ENCODE peak calls at places on chromosome 10, in seven cellular contexts. One of them, this sample, is unnamed.

GRCh38 chr10:86372119-86372784 is 5.7 kb upstream of the GRID1 start:
- DNase-seq in HCT116: no peak
- DNase-seq in HepG2: no peak
- DNase-seq in H1: no peak
- DNase-seq in GM12878: no peak
- DNase-seq in K562: no peak
- DNase-seq in SK-N-SH: no peak
- DNase-seq in this sample: no peak

GRCh38 chr10:15325243-15326002 is 45.7 kb downstream of the FAM171A1 start:
- DNase-seq in HCT116: peak; percentile 61
- DNase-seq in HepG2: no peak
- DNase-seq in H1: no peak
- DNase-seq in GM12878: no peak
- DNase-seq in K562: peak; percentile 88
- DNase-seq in SK-N-SH: no peak
- DNase-seq in this sample: peak; percentile 16

GRCh38 chr10:90935581-90936292 is 14.8 kb upstream of the ANKRD1 start:
- DNase-seq in HCT116: no peak
- DNase-seq in HepG2: no peak
- DNase-seq in H1: no peak
- DNase-seq in GM12878: no peak
- DNase-seq in K562: no peak
- DNase-seq in SK-N-SH: no peak
- DNase-seq in this sample: no peak

GRCh38 chr10:50937230-50937907 is 51.9 kb upstream of the A1CF start:
- DNase-seq in HCT116: peak; percentile 39
- DNase-seq in HepG2: peak; percentile 24
- DNase-seq in H1: no peak
- DNase-seq in GM12878: no peak
- DNase-seq in K562: peak; percentile 32
- DNase-seq in SK-N-SH: peak; percentile 4
- DNase-seq in this sample: peak; percentile 66

GRCh38 chr10:13971586-13972475 is 358.9 kb downstream of the FRMD4A start:
- DNase-seq in HCT116: no peak
- DNase-seq in HepG2: no peak
- DNase-seq in H1: no peak
- DNase-seq in GM12878: no peak
- DNase-seq in K562: no peak
- DNase-seq in SK-N-SH: no peak
- DNase-seq in this sample: no peak

GRCh38 chr10:121079226-121079625 is 228.1 kb downstream of the WDR11 start:
- DNase-seq in HCT116: no peak
- DNase-seq in HepG2: no peak
- DNase-seq in H1: no peak
- DNase-seq in GM12878: no peak
- DNase-seq in K562: no peak
- DNase-seq in SK-N-SH: no peak
- DNase-seq in this sample: no peak

GRCh38 chr10:101830322-101831168 is 12.3 kb upstream of the OGA start:
- DNase-seq in HCT116: peak; percentile 87
- DNase-seq in HepG2: no peak
- DNase-seq in H1: no peak
- DNase-seq in GM12878: peak; percentile 81
- DNase-seq in K562: peak; percentile 91
- DNase-seq in SK-N-SH: peak; percentile 96
- DNase-seq in this sample: peak; percentile 96

GRCh38 chr10:97574374-97575100 is 2.0 kb downstream of the ANKRD2 start:
- DNase-seq in HCT116: peak; percentile 85
- DNase-seq in HepG2: peak; percentile 74
- DNase-seq in H1: peak; percentile 63
- DNase-seq in GM12878: no peak
- DNase-seq in K562: no peak
- DNase-seq in SK-N-SH: peak; percentile 66
- DNase-seq in this sample: peak; percentile 99

GRCh38 chr10:97907211-97907610 is 57.6 kb downstream of the GOLGA7B start:
- DNase-seq in HCT116: no peak
- DNase-seq in HepG2: no peak
- DNase-seq in H1: no peak
- DNase-seq in GM12878: no peak
- DNase-seq in K562: no peak
- DNase-seq in SK-N-SH: no peak
- DNase-seq in this sample: no peak

GRCh38 chr10:114401195-114401741 is 3.0 kb downstream of the AFAP1L2 start:
- DNase-seq in HCT116: no peak
- DNase-seq in HepG2: no peak
- DNase-seq in H1: no peak
- DNase-seq in GM12878: no peak
- DNase-seq in K562: no peak
- DNase-seq in SK-N-SH: no peak
- DNase-seq in this sample: no peak

GRCh38 chr10:14259696-14260595 is 70.8 kb downstream of the FRMD4A start:
- DNase-seq in HCT116: no peak
- DNase-seq in HepG2: peak; percentile 64
- DNase-seq in H1: no peak
- DNase-seq in GM12878: no peak
- DNase-seq in K562: no peak
- DNase-seq in SK-N-SH: no peak
- DNase-seq in this sample: peak; percentile 83

GRCh38 chr10:62081322-62081945 is 179.9 kb downstream of the ARID5B start:
- DNase-seq in HCT116: no peak
- DNase-seq in HepG2: no peak
- DNase-seq in H1: no peak
- DNase-seq in GM12878: no peak
- DNase-seq in K562: no peak
- DNase-seq in SK-N-SH: no peak
- DNase-seq in this sample: no peak

DNA sequence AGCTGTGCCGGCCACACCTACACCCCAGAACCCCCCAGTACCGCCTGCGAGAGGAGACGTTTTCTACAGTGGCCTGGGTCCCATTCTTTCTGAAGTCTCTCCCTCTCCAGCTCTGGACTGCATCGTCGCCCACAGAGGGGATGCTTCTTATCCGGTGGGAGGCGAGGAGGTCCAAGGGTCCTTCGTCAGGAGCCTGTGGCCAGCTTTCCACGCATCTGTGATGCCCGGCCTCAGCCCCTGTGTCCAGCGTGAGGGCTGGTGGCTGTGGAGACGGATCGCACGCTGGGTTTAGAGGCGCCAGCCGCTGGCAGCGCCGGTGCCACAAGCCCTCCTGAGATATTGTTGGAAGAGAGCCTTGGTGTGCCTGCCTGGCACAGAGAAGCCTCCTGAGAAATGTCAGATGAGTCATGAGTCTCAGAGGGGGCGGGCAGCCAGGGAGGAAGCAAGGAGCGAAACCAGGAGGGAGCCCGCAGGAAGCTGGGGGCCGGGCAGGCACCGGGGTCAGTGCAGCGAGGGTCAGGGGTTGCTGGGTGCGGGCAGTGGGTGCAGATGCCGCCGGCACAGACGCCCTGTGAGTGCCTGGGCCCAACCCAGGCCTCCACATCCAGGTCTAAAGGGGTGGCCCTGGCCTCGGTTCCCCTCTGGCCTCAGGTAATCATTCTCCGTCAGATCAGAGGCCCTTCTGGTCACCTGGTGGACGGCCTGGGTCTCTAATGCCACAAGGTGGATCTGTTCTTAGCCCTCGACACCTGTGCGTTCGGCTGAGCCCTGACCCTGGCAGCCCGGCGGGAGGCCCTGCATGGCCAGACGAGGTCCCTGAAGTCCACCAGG is 86.0 kb upstream of the DIP2C start:
- DNase-seq in HCT116: no peak
- DNase-seq in HepG2: no peak
- DNase-seq in H1: no peak
- DNase-seq in GM12878: no peak
- DNase-seq in K562: no peak
- DNase-seq in SK-N-SH: no peak
- DNase-seq in this sample: no peak
- TF ChIP-seq JUND in HCT116: no peak
- TF ChIP-seq JUND in HepG2: no peak
- TF ChIP-seq JUND in H1: no peak
- TF ChIP-seq JUND in GM12878: no peak
- TF ChIP-seq JUND in K562: no peak
- TF ChIP-seq JUND in SK-N-SH: peak; percentile 53
- TF ChIP-seq JUND in this sample: no peak

DNA sequence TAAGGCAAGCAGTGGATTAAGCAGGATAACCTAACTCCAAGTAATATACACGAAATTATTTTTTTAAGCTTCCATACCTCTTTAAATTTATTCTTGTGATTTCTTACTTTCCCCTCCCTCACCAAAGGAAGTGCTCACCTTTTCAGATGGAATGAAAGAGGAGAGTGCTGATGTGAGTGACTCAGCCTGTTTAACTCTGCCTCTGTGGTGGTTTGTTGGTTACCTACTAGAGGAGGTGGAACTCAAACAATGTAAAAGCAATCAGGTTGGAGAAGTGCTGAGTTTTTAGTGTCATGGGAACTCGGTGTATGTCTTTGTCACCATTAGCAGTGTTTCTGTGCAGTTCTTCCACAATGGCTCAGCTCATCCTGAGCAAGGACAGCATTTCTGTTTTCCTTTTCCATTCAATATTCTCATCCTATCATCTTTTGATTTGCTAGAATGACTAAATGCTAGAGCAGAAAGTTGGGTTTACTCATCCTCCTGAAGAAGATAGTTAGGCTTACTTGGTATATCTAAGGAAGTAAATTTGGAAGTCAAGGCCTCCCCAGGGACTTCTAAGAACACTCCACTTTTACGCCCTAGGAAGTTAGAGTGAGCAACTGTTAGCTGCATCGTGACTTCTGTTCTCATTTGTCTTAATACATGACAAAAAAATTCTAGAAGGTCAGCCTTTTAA is 6.0 kb downstream of the ADD3 start:
- DNase-seq in HCT116: no peak
- DNase-seq in HepG2: peak; percentile 35
- DNase-seq in H1: no peak
- DNase-seq in GM12878: no peak
- DNase-seq in K562: no peak
- DNase-seq in SK-N-SH: no peak
- DNase-seq in this sample: no peak
- TF ChIP-seq JUND in HCT116: peak; percentile 51
- TF ChIP-seq JUND in HepG2: no peak
- TF ChIP-seq JUND in H1: no peak
- TF ChIP-seq JUND in GM12878: no peak
- TF ChIP-seq JUND in K562: no peak
- TF ChIP-seq JUND in SK-N-SH: no peak
- TF ChIP-seq JUND in this sample: no peak

DNA sequence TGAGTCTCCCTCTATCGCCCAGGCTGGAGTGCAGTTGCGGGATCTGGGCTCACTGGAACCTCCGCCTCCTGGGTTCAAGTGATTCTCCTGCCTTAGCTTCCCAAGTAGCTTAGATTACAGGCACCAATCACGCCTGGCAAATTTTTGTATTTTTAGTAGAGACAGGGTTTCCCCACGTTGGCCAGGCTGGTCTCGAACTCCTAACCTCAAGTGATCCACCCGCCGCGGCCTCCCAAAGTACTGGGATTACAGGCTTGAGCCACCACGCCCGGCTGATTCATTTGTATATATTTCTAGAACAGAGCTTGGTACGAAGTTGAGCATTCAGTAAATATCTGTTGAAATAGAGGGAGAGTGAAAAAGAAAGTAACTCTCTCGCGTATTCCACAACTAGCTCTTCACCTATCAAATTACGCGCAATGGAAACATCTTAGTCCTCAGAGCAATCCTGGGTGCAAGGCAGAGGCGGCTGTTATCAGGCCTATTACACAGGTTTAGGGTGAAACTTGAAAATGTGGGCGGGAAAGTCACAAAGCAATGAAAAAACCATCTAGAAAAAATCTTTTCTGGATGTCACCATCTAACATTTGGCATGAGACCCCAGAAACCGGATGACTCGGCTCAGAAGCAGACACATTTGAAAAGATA is 707 bp upstream of the GHITM start:
- DNase-seq in HCT116: no peak
- DNase-seq in HepG2: no peak
- DNase-seq in H1: no peak
- DNase-seq in GM12878: no peak
- DNase-seq in K562: peak; percentile 62
- DNase-seq in SK-N-SH: peak; percentile 34
- DNase-seq in this sample: no peak
- TF ChIP-seq JUND in HCT116: no peak
- TF ChIP-seq JUND in HepG2: no peak
- TF ChIP-seq JUND in H1: no peak
- TF ChIP-seq JUND in GM12878: no peak
- TF ChIP-seq JUND in K562: no peak
- TF ChIP-seq JUND in SK-N-SH: no peak
- TF ChIP-seq JUND in this sample: no peak

DNA sequence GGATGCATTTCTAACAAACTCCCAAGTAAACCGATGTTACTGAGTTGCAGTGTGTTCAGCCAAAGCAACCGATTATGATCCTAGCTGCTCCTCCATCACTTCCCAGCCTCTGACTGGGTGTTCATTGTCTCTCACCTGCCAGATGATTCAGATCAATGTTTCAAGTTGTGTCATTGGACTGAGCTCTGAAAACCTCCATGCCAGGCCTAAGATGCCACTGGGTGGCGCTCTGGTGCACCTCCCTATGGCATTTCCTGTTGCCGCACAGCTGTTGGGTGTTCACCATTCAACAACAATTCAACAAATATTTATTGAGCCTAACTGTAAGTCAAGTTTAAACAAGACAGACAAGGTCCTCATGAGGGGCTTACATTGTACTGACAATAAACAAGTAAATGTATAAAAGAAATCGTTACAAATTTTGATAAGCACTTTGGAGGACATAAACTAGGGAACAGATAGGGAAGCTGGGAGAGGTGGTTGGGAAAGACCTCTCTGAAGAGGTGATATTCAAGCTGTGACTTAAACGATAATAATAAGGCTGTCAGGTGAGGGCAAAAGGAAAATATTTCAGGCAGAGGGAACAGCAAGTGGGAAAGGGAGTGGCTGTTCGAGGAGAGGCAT is 22.8 kb downstream of the RGR start:
- DNase-seq in HCT116: peak; percentile 60
- DNase-seq in HepG2: peak; percentile 13
- DNase-seq in H1: peak; percentile 53
- DNase-seq in GM12878: no peak
- DNase-seq in K562: peak; percentile 75
- DNase-seq in SK-N-SH: no peak
- DNase-seq in this sample: no peak
- TF ChIP-seq JUND in HCT116: no peak
- TF ChIP-seq JUND in HepG2: no peak
- TF ChIP-seq JUND in H1: no peak
- TF ChIP-seq JUND in GM12878: no peak
- TF ChIP-seq JUND in K562: peak; percentile 52
- TF ChIP-seq JUND in SK-N-SH: no peak
- TF ChIP-seq JUND in this sample: no peak

GRCh38 chr10:78314651-78315050 is 281.0 kb downstream of the RPS24 start:
- DNase-seq in HCT116: no peak
- DNase-seq in HepG2: no peak
- DNase-seq in H1: no peak
- DNase-seq in GM12878: no peak
- DNase-seq in K562: no peak
- DNase-seq in SK-N-SH: no peak
- DNase-seq in this sample: no peak
- TF ChIP-seq JUND in HCT116: no peak
- TF ChIP-seq JUND in HepG2: no peak
- TF ChIP-seq JUND in H1: no peak
- TF ChIP-seq JUND in GM12878: no peak
- TF ChIP-seq JUND in K562: no peak
- TF ChIP-seq JUND in SK-N-SH: no peak
- TF ChIP-seq JUND in this sample: no peak

GRCh38 chr10:21327239-21327993 is 198.1 kb downstream of the SKIDA1 start:
- DNase-seq in HCT116: no peak
- DNase-seq in HepG2: no peak
- DNase-seq in H1: no peak
- DNase-seq in GM12878: no peak
- DNase-seq in K562: peak; percentile 26
- DNase-seq in SK-N-SH: no peak
- DNase-seq in this sample: no peak
- TF ChIP-seq JUND in HCT116: no peak
- TF ChIP-seq JUND in HepG2: no peak
- TF ChIP-seq JUND in H1: no peak
- TF ChIP-seq JUND in GM12878: no peak
- TF ChIP-seq JUND in K562: peak; percentile 56
- TF ChIP-seq JUND in SK-N-SH: no peak
- TF ChIP-seq JUND in this sample: no peak

GRCh38 chr10:75023074-75023473 is 88.4 kb upstream of the SAMD8 start:
- DNase-seq in HCT116: no peak
- DNase-seq in HepG2: no peak
- DNase-seq in H1: no peak
- DNase-seq in GM12878: no peak
- DNase-seq in K562: no peak
- DNase-seq in SK-N-SH: no peak
- DNase-seq in this sample: no peak
- TF ChIP-seq JUND in HCT116: no peak
- TF ChIP-seq JUND in HepG2: no peak
- TF ChIP-seq JUND in H1: no peak
- TF ChIP-seq JUND in GM12878: no peak
- TF ChIP-seq JUND in K562: no peak
- TF ChIP-seq JUND in SK-N-SH: no peak
- TF ChIP-seq JUND in this sample: no peak